ENCODE peak calls at places on chromosomes 12 and 14, in ten cellular contexts. One of them, this sample, is unnamed. For H3K4me1, the result is how much of the 10 kb centered on the place peaks cover.

GRCh38 chr12:126156806-126157574 is 1091.8 kb downstream of the AACS start:
- DNase-seq in Karpas-422: no peak
- DNase-seq in CD8-positive, alpha-beta T cell: no peak
- DNase-seq in body of pancreas: peak
- DNase-seq in mucosa of descending colon: no peak
- DNase-seq in endodermal cell: peak
- DNase-seq in ovary: no peak
- DNase-seq in A673: no peak
- DNase-seq in heart left ventricle: no peak
- DNase-seq in A549: no peak
- DNase-seq in this sample: no peak

GRCh38 chr12:75750950-75751349 is 239.5 kb upstream of the KRR1 start:
- DNase-seq in ovary: no peak
- DNase-seq in endodermal cell: no peak
- DNase-seq in mucosa of descending colon: no peak
- DNase-seq in A549: peak
- DNase-seq in Karpas-422: no peak
- DNase-seq in A673: no peak
- DNase-seq in CD8-positive, alpha-beta T cell: no peak
- DNase-seq in heart left ventricle: no peak
- DNase-seq in body of pancreas: no peak
- DNase-seq in this sample: no peak

GRCh38 chr14:104976198-104977007 is 1.8 kb downstream of the AHNAK2 start:
- DNase-seq in A549: peak
- DNase-seq in body of pancreas: peak
- DNase-seq in endodermal cell: peak
- DNase-seq in mucosa of descending colon: peak
- DNase-seq in heart left ventricle: peak
- DNase-seq in ovary: peak
- DNase-seq in CD8-positive, alpha-beta T cell: peak
- DNase-seq in A673: peak
- DNase-seq in Karpas-422: peak
- DNase-seq in this sample: peak

GRCh38 chr12:8681129-8681902 is 16.5 kb upstream of the RIMKLB start:
- DNase-seq in body of pancreas: no peak
- DNase-seq in endodermal cell: peak
- DNase-seq in CD8-positive, alpha-beta T cell: no peak
- DNase-seq in A673: no peak
- DNase-seq in A549: peak
- DNase-seq in ovary: no peak
- DNase-seq in Karpas-422: no peak
- DNase-seq in heart left ventricle: peak
- DNase-seq in mucosa of descending colon: peak
- DNase-seq in this sample: no peak

GRCh38 chr12:79844693-79845092 is 90.2 kb downstream of the PPP1R12A start:
- DNase-seq in A673: no peak
- DNase-seq in Karpas-422: no peak
- DNase-seq in heart left ventricle: no peak
- DNase-seq in A549: peak
- DNase-seq in CD8-positive, alpha-beta T cell: no peak
- DNase-seq in endodermal cell: peak
- DNase-seq in ovary: no peak
- DNase-seq in mucosa of descending colon: no peak
- DNase-seq in body of pancreas: no peak
- DNase-seq in this sample: no peak

GRCh38 chr12:58369576-58369975 is 428.2 kb downstream of the ATP23 start:
- DNase-seq in CD8-positive, alpha-beta T cell: no peak
- DNase-seq in heart left ventricle: no peak
- DNase-seq in A673: no peak
- DNase-seq in body of pancreas: no peak
- DNase-seq in A549: no peak
- DNase-seq in endodermal cell: no peak
- DNase-seq in mucosa of descending colon: no peak
- DNase-seq in ovary: no peak
- DNase-seq in Karpas-422: no peak
- DNase-seq in this sample: no peak

GRCh38 chr14:96264850-96265249 is 8.8 kb downstream of the BDKRB1 start:
- DNase-seq in Karpas-422: no peak
- DNase-seq in A549: peak
- DNase-seq in endodermal cell: peak
- DNase-seq in CD8-positive, alpha-beta T cell: no peak
- DNase-seq in A673: peak
- DNase-seq in mucosa of descending colon: peak
- DNase-seq in heart left ventricle: no peak
- DNase-seq in ovary: no peak
- DNase-seq in body of pancreas: no peak
- DNase-seq in this sample: no peak

GRCh38 chr14:34227834-34228662 is 234.0 kb downstream of the SPTSSA start:
- DNase-seq in heart left ventricle: peak
- DNase-seq in Karpas-422: peak
- DNase-seq in body of pancreas: peak
- DNase-seq in mucosa of descending colon: peak
- DNase-seq in CD8-positive, alpha-beta T cell: peak
- DNase-seq in A549: peak
- DNase-seq in endodermal cell: peak
- DNase-seq in A673: peak
- DNase-seq in ovary: no peak
- DNase-seq in this sample: peak

GRCh38 chr14:104238424-104239184 is 100.2 kb downstream of the KIF26A start:
- DNase-seq in endodermal cell: no peak
- DNase-seq in CD8-positive, alpha-beta T cell: no peak
- DNase-seq in Karpas-422: no peak
- DNase-seq in mucosa of descending colon: no peak
- DNase-seq in heart left ventricle: no peak
- DNase-seq in body of pancreas: no peak
- DNase-seq in A549: no peak
- DNase-seq in ovary: no peak
- DNase-seq in A673: no peak
- DNase-seq in this sample: no peak

GRCh38 chr12:5197127-5197526 is 153.4 kb downstream of the KCNA5 start:
- DNase-seq in heart left ventricle: no peak
- DNase-seq in endodermal cell: no peak
- DNase-seq in Karpas-422: no peak
- DNase-seq in mucosa of descending colon: no peak
- DNase-seq in A549: no peak
- DNase-seq in CD8-positive, alpha-beta T cell: no peak
- DNase-seq in A673: no peak
- DNase-seq in body of pancreas: no peak
- DNase-seq in ovary: no peak
- DNase-seq in this sample: no peak

GRCh38 chr14:49971156-49972141 is 78.6 kb downstream of the ARF6 start:
- DNase-seq in A549: no peak
- DNase-seq in A673: peak
- DNase-seq in Karpas-422: peak
- DNase-seq in CD8-positive, alpha-beta T cell: peak
- DNase-seq in mucosa of descending colon: peak
- DNase-seq in body of pancreas: no peak
- DNase-seq in ovary: no peak
- DNase-seq in heart left ventricle: no peak
- DNase-seq in endodermal cell: no peak
- DNase-seq in this sample: no peak

GRCh38 chr14:34362625-34363251 is 99.3 kb downstream of the SPTSSA start:
- DNase-seq in A673: no peak
- DNase-seq in CD8-positive, alpha-beta T cell: no peak
- DNase-seq in body of pancreas: no peak
- DNase-seq in endodermal cell: no peak
- DNase-seq in ovary: no peak
- DNase-seq in A549: no peak
- DNase-seq in Karpas-422: no peak
- DNase-seq in mucosa of descending colon: no peak
- DNase-seq in heart left ventricle: no peak
- DNase-seq in this sample: no peak

DNA sequence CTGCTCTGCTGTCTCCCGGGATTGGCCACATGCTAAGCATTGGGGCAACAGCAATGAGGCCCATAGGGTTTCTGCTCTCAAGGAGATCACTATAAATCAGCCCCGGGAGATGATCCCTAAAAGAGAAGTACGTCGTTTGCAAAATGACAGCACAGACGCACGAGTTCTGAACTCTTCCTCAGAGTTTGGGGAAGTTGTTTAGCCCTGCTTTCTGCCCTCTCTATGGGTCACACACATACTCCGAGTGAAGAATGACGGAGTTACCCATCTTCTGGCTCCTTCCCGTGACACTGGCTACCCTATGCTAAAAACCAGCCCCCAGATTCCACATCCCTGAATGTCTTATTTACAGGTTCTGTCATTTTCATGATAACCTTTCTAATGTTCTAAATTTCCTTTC is 258.0 kb upstream of the PLEKHG7 start:
- DNase-seq in Karpas-422: peak
- DNase-seq in ovary: no peak
- DNase-seq in body of pancreas: no peak
- DNase-seq in endodermal cell: no peak
- DNase-seq in mucosa of descending colon: peak
- DNase-seq in CD8-positive, alpha-beta T cell: no peak
- DNase-seq in heart left ventricle: no peak
- DNase-seq in A549: no peak
- DNase-seq in A673: no peak
- DNase-seq in this sample: no peak
- H3K4me1 ChIP-seq in Karpas-422: under half
- H3K4me1 ChIP-seq in ovary: under half
- H3K4me1 ChIP-seq in body of pancreas: under half
- H3K4me1 ChIP-seq in endodermal cell: under half
- H3K4me1 ChIP-seq in mucosa of descending colon: under half
- H3K4me1 ChIP-seq in CD8-positive, alpha-beta T cell: under half
- H3K4me1 ChIP-seq in heart left ventricle: under half
- H3K4me1 ChIP-seq in A549: under half
- H3K4me1 ChIP-seq in A673: under half
- H3K4me1 ChIP-seq in this sample: under half

GRCh38 chr14:22487941-22488340 is 101.1 kb downstream of the DAD1 start:
- DNase-seq in heart left ventricle: no peak
- DNase-seq in ovary: no peak
- DNase-seq in A673: no peak
- DNase-seq in CD8-positive, alpha-beta T cell: no peak
- DNase-seq in A549: no peak
- DNase-seq in body of pancreas: no peak
- DNase-seq in mucosa of descending colon: no peak
- DNase-seq in endodermal cell: no peak
- DNase-seq in Karpas-422: no peak
- DNase-seq in this sample: no peak
- H3K4me1 ChIP-seq in heart left ventricle: under half
- H3K4me1 ChIP-seq in ovary: under half
- H3K4me1 ChIP-seq in A673: half or more
- H3K4me1 ChIP-seq in CD8-positive, alpha-beta T cell: under half
- H3K4me1 ChIP-seq in A549: under half
- H3K4me1 ChIP-seq in body of pancreas: under half
- H3K4me1 ChIP-seq in mucosa of descending colon: under half
- H3K4me1 ChIP-seq in endodermal cell: under half
- H3K4me1 ChIP-seq in Karpas-422: under half
- H3K4me1 ChIP-seq in this sample: under half

GRCh38 chr12:14774074-14774943 is 29.0 kb downstream of the WBP11 start:
- DNase-seq in Karpas-422: no peak
- DNase-seq in ovary: peak
- DNase-seq in endodermal cell: peak
- DNase-seq in A549: peak
- DNase-seq in heart left ventricle: peak
- DNase-seq in CD8-positive, alpha-beta T cell: peak
- DNase-seq in mucosa of descending colon: peak
- DNase-seq in A673: peak
- DNase-seq in body of pancreas: peak
- DNase-seq in this sample: peak
- H3K4me1 ChIP-seq in Karpas-422: under half
- H3K4me1 ChIP-seq in ovary: under half
- H3K4me1 ChIP-seq in endodermal cell: under half
- H3K4me1 ChIP-seq in A549: under half
- H3K4me1 ChIP-seq in heart left ventricle: under half
- H3K4me1 ChIP-seq in CD8-positive, alpha-beta T cell: under half
- H3K4me1 ChIP-seq in mucosa of descending colon: under half
- H3K4me1 ChIP-seq in A673: under half
- H3K4me1 ChIP-seq in body of pancreas: under half
- H3K4me1 ChIP-seq in this sample: under half

GRCh38 chr14:90400904-90401561 is 4.2 kb downstream of the CALM1 start:
- DNase-seq in mucosa of descending colon: no peak
- DNase-seq in ovary: no peak
- DNase-seq in heart left ventricle: no peak
- DNase-seq in body of pancreas: no peak
- DNase-seq in endodermal cell: no peak
- DNase-seq in Karpas-422: no peak
- DNase-seq in CD8-positive, alpha-beta T cell: no peak
- DNase-seq in A549: no peak
- DNase-seq in A673: no peak
- DNase-seq in this sample: no peak

GRCh38 chr14:90405101-90405500 is 8.3 kb downstream of the CALM1 start:
- DNase-seq in body of pancreas: no peak
- DNase-seq in mucosa of descending colon: no peak
- DNase-seq in A549: peak
- DNase-seq in endodermal cell: no peak
- DNase-seq in CD8-positive, alpha-beta T cell: no peak
- DNase-seq in Karpas-422: no peak
- DNase-seq in heart left ventricle: no peak
- DNase-seq in A673: no peak
- DNase-seq in ovary: no peak
- DNase-seq in this sample: no peak

GRCh38 chr14:90402009-90402408 is 5.2 kb downstream of the CALM1 start:
- DNase-seq in Karpas-422: no peak
- DNase-seq in heart left ventricle: no peak
- DNase-seq in A673: no peak
- DNase-seq in mucosa of descending colon: no peak
- DNase-seq in ovary: no peak
- DNase-seq in A549: no peak
- DNase-seq in CD8-positive, alpha-beta T cell: no peak
- DNase-seq in endodermal cell: no peak
- DNase-seq in body of pancreas: no peak
- DNase-seq in this sample: no peak

GRCh38 chr14:90405755-90406154 is 8.9 kb downstream of the CALM1 start:
- DNase-seq in mucosa of descending colon: no peak
- DNase-seq in endodermal cell: no peak
- DNase-seq in body of pancreas: no peak
- DNase-seq in A549: no peak
- DNase-seq in CD8-positive, alpha-beta T cell: no peak
- DNase-seq in A673: peak
- DNase-seq in ovary: no peak
- DNase-seq in heart left ventricle: no peak
- DNase-seq in Karpas-422: no peak
- DNase-seq in this sample: no peak

GRCh38 chr14:90403065-90403464 is 6.2 kb downstream of the CALM1 start:
- DNase-seq in A549: no peak
- DNase-seq in A673: no peak
- DNase-seq in CD8-positive, alpha-beta T cell: no peak
- DNase-seq in ovary: no peak
- DNase-seq in endodermal cell: no peak
- DNase-seq in Karpas-422: no peak
- DNase-seq in mucosa of descending colon: no peak
- DNase-seq in body of pancreas: no peak
- DNase-seq in heart left ventricle: no peak
- DNase-seq in this sample: no peak
- H3K4me1 ChIP-seq in A549: under half
- H3K4me1 ChIP-seq in A673: half or more
- H3K4me1 ChIP-seq in CD8-positive, alpha-beta T cell: half or more
- H3K4me1 ChIP-seq in ovary: under half
- H3K4me1 ChIP-seq in endodermal cell: under half
- H3K4me1 ChIP-seq in Karpas-422: under half
- H3K4me1 ChIP-seq in mucosa of descending colon: under half
- H3K4me1 ChIP-seq in body of pancreas: under half
- H3K4me1 ChIP-seq in heart left ventricle: under half
- H3K4me1 ChIP-seq in this sample: under half

This sample was measured in thyroid gland.